ENCODE peak calls at places on chromosome 19, in four cellular contexts. L, P, K and A are unnamed samples.

GRCh38 chr19:607301-608154 is 17.8 kb downstream of the HCN2 start:
- DNase-seq in L (no peak), P (no peak), K (no peak), A (no peak)

GRCh38 chr19:1591421-1592022 is 1.1 kb downstream of the MBD3 start:
- DNase-seq in L (peak; percentile 29), P (no peak), K (no peak), A (no peak)

GRCh38 chr19:55459551-55459949 is 1.9 kb downstream of the ISOC2 start:
- DNase-seq in L (no peak), P (no peak), K (no peak), A (no peak)

GRCh38 chr19:1282588-1283206 is 3.0 kb upstream of the EFNA2 start:
- DNase-seq in L (no peak), P (no peak), K (no peak), A (no peak)

GRCh38 chr19:10290439-10290875 is 705 bp downstream of the ICAM5 start:
- DNase-seq in L (no peak), P (peak; percentile 7), K (no peak), A (peak; percentile 71)

GRCh38 chr19:29871143-29871542 is 59.4 kb downstream of the CCNE1 start:
- DNase-seq in L (no peak), P (no peak), K (no peak), A (no peak)

GRCh38 chr19:46481187-46481586 is 9.8 kb upstream of the PNMA8A start:
- DNase-seq in L (no peak), P (peak; percentile 55), K (no peak), A (no peak)

GRCh38 chr19:518292-519231 is 11.3 kb downstream of the TPGS1 start:
- DNase-seq in L (no peak), P (peak; percentile 63), K (no peak), A (peak; percentile 59)

GRCh38 chr19:14450168-14450874 is 17.2 kb downstream of the PKN1 start:
- DNase-seq in L (no peak), P (no peak), K (peak; percentile 28), A (peak; percentile 76)

GRCh38 chr19:21460686-21461085 is 44.7 kb upstream of the ZNF429 start:
- DNase-seq in L (no peak), P (no peak), K (no peak), A (no peak)

GRCh38 chr19:47646924-47647323 is 38.0 kb downstream of the BICRA start:
- DNase-seq in L (no peak), P (no peak), K (no peak), A (no peak)

GRCh38 chr19:11798391-11799296 is at the start of gene ZNF491:
- DNase-seq in L (peak; percentile 96), P (peak; percentile 87), K (peak; percentile 88), A (peak; percentile 97)

GRCh38 chr19:10514211-10515145 is 2.8 kb downstream of the S1PR5 start:
- DNase-seq in L (no peak), P (no peak), K (no peak), A (no peak)

GRCh38 chr19:22606212-22606553 is 27.9 kb upstream of the ZNF492 start:
- DNase-seq in L (no peak), P (no peak), K (no peak), A (no peak)

GRCh38 chr19:48695743-48696352 is at the start of gene FUT2:
- DNase-seq in L (peak; percentile 88), P (no peak), K (no peak), A (no peak)

GRCh38 chr19:1811472-1811894 is 593 bp downstream of the ATP8B3 start:
- DNase-seq in L (peak; percentile 80), P (peak; percentile 67), K (peak; percentile 18), A (peak; percentile 86)

GRCh38 chr19:5115771-5116202 is 146.9 kb downstream of the KDM4B start:
- DNase-seq in L (no peak), P (peak; percentile 17), K (no peak), A (no peak)

GRCh38 chr19:6033744-6034264 is 55.9 kb upstream of the RANBP3 start:
- DNase-seq in L (no peak), P (no peak), K (no peak), A (no peak)

GRCh38 chr19:1773173-1773572 is 19.9 kb downstream of the ONECUT3 start:
- DNase-seq in L (no peak), P (no peak), K (no peak), A (no peak)

GRCh38 chr19:14632286-14632685 is 42.4 kb downstream of the ADGRE3 start:
- DNase-seq in L (no peak), P (peak; percentile 15), K (peak; percentile 18), A (no peak)

GRCh38 chr19:48807590-48808308 is 3.1 kb downstream of the BCAT2 start:
- DNase-seq in L (peak; percentile 55), P (no peak), K (no peak), A (no peak)

GRCh38 chr19:49364083-49364687 is 508 bp downstream of the DKKL1 start:
- DNase-seq in L (no peak), P (no peak), K (no peak), A (no peak)

GRCh38 chr19:10748924-10749434 is 31.1 kb downstream of the DNM2 start:
- DNase-seq in L (peak; percentile 91), P (no peak), K (peak; percentile 38), A (peak; percentile 75)

GRCh38 chr19:42313840-42314755 is 989 bp downstream of the TMEM145 start:
- DNase-seq in L (no peak), P (no peak), K (no peak), A (peak; percentile 11)

GRCh38 chr19:51422053-51422448 is 4.6 kb upstream of the SIGLEC10 start:
- DNase-seq in L (peak; percentile 84), P (peak; percentile 59), K (peak; percentile 72), A (peak; percentile 94)

GRCh38 chr19:46618670-46619231 is 6.1 kb downstream of the PTGIR start:
- DNase-seq in L (peak; percentile 92), P (peak; percentile 37), K (no peak), A (no peak)

GRCh38 chr19:27740396-27740795 is 1472.6 kb downstream of the UQCRFS1 start:
- DNase-seq in L (no peak), P (no peak), K (no peak), A (no peak)

GRCh38 chr19:28887920-28888618 is 324.9 kb downstream of the UQCRFS1 start:
- DNase-seq in L (no peak), P (no peak), K (no peak), A (no peak)

GRCh38 chr19:548841-549830 is 5.3 kb downstream of the GZMM start:
- DNase-seq in L (no peak), P (no peak), K (no peak), A (peak; percentile 51)

GRCh38 chr19:52638601-52639000 is 446 bp upstream of the ZNF83 start:
- DNase-seq in L (no peak), P (peak; percentile 69), K (peak; percentile 28), A (peak; percentile 51)

GRCh38 chr19:46217476-46217875 is 12.1 kb upstream of the IGFL1 start:
- DNase-seq in L (no peak), P (no peak), K (no peak), A (no peak)

GRCh38 chr19:49820125-49820524 is 2.0 kb downstream of the MED25 start:
- DNase-seq in L (peak; percentile 88), P (no peak), K (no peak), A (no peak)

GRCh38 chr19:53883741-53884140 is 1.7 kb downstream of the PRKCG start:
- DNase-seq in L (no peak), P (no peak), K (no peak), A (no peak)

GRCh38 chr19:1250374-1251232 is 2.2 kb downstream of the MIDN start:
- DNase-seq in L (peak; percentile 78), P (peak; percentile 60), K (peak; percentile 40), A (peak; percentile 88)

GRCh38 chr19:20153281-20153680 is 13.7 kb upstream of the ZNF486 start:
- DNase-seq in L (no peak), P (no peak), K (no peak), A (no peak)

GRCh38 chr19:19098703-19099632 is 35.2 kb downstream of the SLC25A42 start:
- DNase-seq in L (no peak), P (no peak), K (no peak), A (no peak)

DNA sequence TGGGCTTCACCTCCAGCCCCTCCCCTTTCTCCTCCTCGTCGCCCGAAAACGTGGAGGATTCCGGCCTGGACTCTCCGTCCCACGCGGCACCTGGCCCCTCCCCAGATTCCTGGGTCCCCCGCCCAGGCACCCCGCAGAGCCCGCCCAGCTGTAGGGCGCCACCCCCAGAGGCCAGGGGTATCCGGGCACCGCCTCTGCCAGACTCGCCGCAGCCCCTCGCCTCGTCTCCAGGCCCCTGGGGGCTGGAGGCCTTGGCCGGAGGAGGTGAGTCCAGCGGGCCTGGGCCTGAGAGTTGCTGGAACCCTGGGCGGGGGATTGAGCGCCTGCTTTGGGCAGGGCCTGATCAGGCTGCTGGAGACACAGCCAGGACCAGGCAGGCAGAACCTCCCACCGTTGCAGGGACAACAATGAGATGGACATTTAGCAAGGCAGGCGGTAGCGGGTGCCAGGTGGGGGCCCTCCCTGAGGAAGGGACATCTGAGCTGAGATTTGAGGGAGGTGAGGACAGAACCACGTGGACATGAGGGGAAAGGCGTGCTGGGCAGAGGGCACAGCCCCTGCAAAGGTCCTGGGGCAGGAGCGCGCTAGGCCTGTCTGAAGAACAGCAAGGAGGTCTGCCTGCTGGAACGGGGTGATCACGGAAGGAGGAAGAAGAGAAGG is 16.2 kb upstream of the B3GNT3 start:
- DNase-seq in L (no peak), P (no peak), K (no peak), A (no peak)
- H3K27ac ChIP-seq in L (no peak overlapping the region), P (no peak overlapping the region), K (no peak overlapping the region), A (no peak overlapping the region)

GRCh38 chr19:34298891-34299510 is 44.6 kb downstream of the GARRE1 start:
- DNase-seq in L (no peak), P (no peak), K (no peak), A (no peak)
- H3K27ac ChIP-seq in L (no peak overlapping the region), P (no peak overlapping the region), K (no peak overlapping the region), A (no peak overlapping the region)

GRCh38 chr19:45078390-45079062 is 534 bp upstream of the GEMIN7 start:
- DNase-seq in L (no peak), P (no peak), K (no peak), A (no peak)

GRCh38 chr19:45076851-45077730 is 813 bp upstream of the ZNF296 start:
- DNase-seq in L (no peak), P (no peak), K (no peak), A (no peak)

GRCh38 chr19:45074744-45075143 is 1.5 kb downstream of the ZNF296 start:
- DNase-seq in L (no peak), P (no peak), K (no peak), A (no peak)

GRCh38 chr19:45075215-45076028 is 856 bp downstream of the ZNF296 start:
- DNase-seq in L (peak; percentile 77), P (no peak), K (no peak), A (peak; percentile 89)

GRCh38 chr19:45076029-45076850 is at the start of gene ZNF296:
- DNase-seq in L (peak; percentile 84), P (no peak), K (no peak), A (peak; percentile 88)
- H3K27ac ChIP-seq in L (peak within 1 kb of the TSS; percentile 52), P (no peak within 1 kb of the TSS), K (no peak within 1 kb of the TSS), A (no peak within 1 kb of the TSS)

DNA sequence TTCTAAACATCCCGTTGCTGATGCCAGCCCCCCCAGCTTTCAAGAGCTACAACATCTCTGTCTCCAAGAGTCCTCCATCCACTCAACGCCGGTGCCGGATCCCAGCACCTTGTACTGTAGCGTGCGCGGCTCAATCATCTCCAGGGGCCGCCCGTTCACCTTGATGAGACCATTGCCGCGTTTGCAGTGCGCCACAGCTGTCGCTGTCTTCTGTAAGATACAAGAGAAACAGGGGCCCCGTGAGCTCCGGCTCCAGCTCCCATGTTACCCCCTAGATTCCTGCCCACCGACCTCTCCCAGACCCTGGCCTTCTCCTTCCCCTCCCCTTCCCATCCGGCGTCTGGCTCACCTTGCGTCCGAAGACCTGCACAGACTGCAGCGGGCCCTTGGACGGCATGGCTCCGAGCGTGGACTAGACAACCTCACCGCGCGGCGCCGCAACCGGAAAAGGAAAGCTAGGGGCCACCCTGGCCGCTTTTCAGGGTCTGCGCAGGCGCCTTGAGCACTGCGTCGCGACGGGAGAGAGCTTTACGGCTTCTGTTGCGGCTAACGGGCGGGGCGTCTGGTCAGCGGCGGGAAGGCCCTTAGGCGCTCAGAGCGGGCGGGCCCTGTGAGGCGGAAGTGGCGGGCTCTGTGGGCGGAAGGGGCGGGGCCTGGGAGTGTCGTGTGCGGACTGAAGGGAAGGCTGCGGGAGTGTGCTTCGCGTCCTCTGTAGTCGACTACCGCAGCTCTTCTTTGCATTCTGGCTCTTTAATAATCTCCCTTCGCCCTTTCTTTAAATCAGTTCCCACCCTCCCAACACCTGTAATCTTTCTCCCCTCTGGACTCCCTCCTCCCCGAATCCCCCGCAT is at the start of gene RPS16:
- DNase-seq in L (peak; percentile 99), P (peak; percentile 96), K (peak; percentile 95), A (peak; percentile 100)
- H3K27ac ChIP-seq in L (peak within 1 kb of the TSS; percentile 76), P (peak within 1 kb of the TSS; percentile 87), K (peak within 1 kb of the TSS; percentile 99), A (peak within 1 kb of the TSS; percentile 84)